ENCODE peak calls at places on chromosomes 7 and 10, in five cellular contexts. One of them, this sample, is unnamed. For H3K4me1 and H3K27me3, the result is how much of the 10 kb centered on the place peaks cover.

GRCh38 chr10:73991846-73992245 is 6.1 kb upstream of the VCL start:
- DNase-seq in upper lobe of left lung: peak
- DNase-seq in RWPE2: no peak
- DNase-seq in neural progenitor cell: no peak
- DNase-seq in neuronal stem cell: no peak
- DNase-seq in this sample: no peak

GRCh38 chr7:15854841-15855576 is 168.5 kb upstream of the MEOX2 start:
- DNase-seq in upper lobe of left lung: no peak
- DNase-seq in RWPE2: no peak
- DNase-seq in neural progenitor cell: no peak
- DNase-seq in neuronal stem cell: no peak
- DNase-seq in this sample: no peak

GRCh38 chr7:47649901-47650300 is 68.0 kb upstream of the TNS3 start:
- DNase-seq in upper lobe of left lung: no peak
- DNase-seq in RWPE2: no peak
- DNase-seq in neural progenitor cell: no peak
- DNase-seq in neuronal stem cell: no peak
- DNase-seq in this sample: no peak

GRCh38 chr7:72196176-72196575 is 216.0 kb downstream of the CALN1 start:
- DNase-seq in upper lobe of left lung: no peak
- DNase-seq in RWPE2: no peak
- DNase-seq in neural progenitor cell: no peak
- DNase-seq in neuronal stem cell: no peak
- DNase-seq in this sample: no peak

GRCh38 chr10:71312840-71313789 is 5.9 kb upstream of the SLC29A3 start:
- DNase-seq in upper lobe of left lung: no peak
- DNase-seq in RWPE2: no peak
- DNase-seq in neural progenitor cell: no peak
- DNase-seq in neuronal stem cell: no peak
- DNase-seq in this sample: peak

GRCh38 chr7:154598864-154599263 is 404.1 kb downstream of the PAXIP1 start:
- DNase-seq in upper lobe of left lung: no peak
- DNase-seq in RWPE2: no peak
- DNase-seq in neural progenitor cell: no peak
- DNase-seq in neuronal stem cell: no peak
- DNase-seq in this sample: no peak

GRCh38 chr7:77770316-77770715 is 27.9 kb downstream of the TMEM60 start:
- DNase-seq in upper lobe of left lung: no peak
- DNase-seq in RWPE2: no peak
- DNase-seq in neural progenitor cell: no peak
- DNase-seq in neuronal stem cell: no peak
- DNase-seq in this sample: no peak

GRCh38 chr7:30909431-30909830 is 2.2 kb upstream of the AQP1 start:
- DNase-seq in upper lobe of left lung: peak
- DNase-seq in RWPE2: no peak
- DNase-seq in neural progenitor cell: no peak
- DNase-seq in neuronal stem cell: no peak
- DNase-seq in this sample: no peak

GRCh38 chr10:129951841-129952240 is 12.2 kb downstream of the EBF3 start:
- DNase-seq in upper lobe of left lung: no peak
- DNase-seq in RWPE2: no peak
- DNase-seq in neural progenitor cell: no peak
- DNase-seq in neuronal stem cell: no peak
- DNase-seq in this sample: no peak

GRCh38 chr7:105478606-105479005 is 43.5 kb downstream of the PUS7 start:
- DNase-seq in upper lobe of left lung: no peak
- DNase-seq in RWPE2: no peak
- DNase-seq in neural progenitor cell: no peak
- DNase-seq in neuronal stem cell: no peak
- DNase-seq in this sample: no peak

GRCh38 chr10:79159141-79159619 is 90.4 kb downstream of the ZMIZ1 start:
- DNase-seq in upper lobe of left lung: no peak
- DNase-seq in RWPE2: no peak
- DNase-seq in neural progenitor cell: no peak
- DNase-seq in neuronal stem cell: no peak
- DNase-seq in this sample: no peak

GRCh38 chr10:20616918-20617801 is 280.0 kb downstream of the NEBL start:
- DNase-seq in upper lobe of left lung: no peak
- DNase-seq in RWPE2: no peak
- DNase-seq in neural progenitor cell: no peak
- DNase-seq in neuronal stem cell: no peak
- DNase-seq in this sample: no peak

GRCh38 chr10:131738396-131738735 is 162.4 kb upstream of the PPP2R2D start:
- DNase-seq in upper lobe of left lung: no peak
- DNase-seq in RWPE2: peak
- DNase-seq in neural progenitor cell: peak
- DNase-seq in neuronal stem cell: no peak
- DNase-seq in this sample: no peak

GRCh38 chr7:107180378-107180777 is 11.6 kb downstream of the HBP1 start:
- DNase-seq in upper lobe of left lung: peak
- DNase-seq in RWPE2: no peak
- DNase-seq in neural progenitor cell: no peak
- DNase-seq in neuronal stem cell: no peak
- DNase-seq in this sample: peak

GRCh38 chr10:90605506-90605905 is 252.3 kb downstream of the HTR7 start:
- DNase-seq in upper lobe of left lung: no peak
- DNase-seq in RWPE2: no peak
- DNase-seq in neural progenitor cell: no peak
- DNase-seq in neuronal stem cell: no peak
- DNase-seq in this sample: no peak

GRCh38 chr10:98318861-98319260 is 50.9 kb upstream of the LOXL4 start:
- DNase-seq in upper lobe of left lung: no peak
- DNase-seq in RWPE2: no peak
- DNase-seq in neural progenitor cell: no peak
- DNase-seq in neuronal stem cell: no peak
- DNase-seq in this sample: no peak

GRCh38 chr10:29608062-29608461 is 26.7 kb downstream of the SVIL start:
- DNase-seq in upper lobe of left lung: no peak
- DNase-seq in RWPE2: no peak
- DNase-seq in neural progenitor cell: no peak
- DNase-seq in neuronal stem cell: no peak
- DNase-seq in this sample: no peak

GRCh38 chr7:44764665-44765578 is 16.3 kb downstream of the ZMIZ2 start:
- DNase-seq in upper lobe of left lung: no peak
- DNase-seq in RWPE2: no peak
- DNase-seq in neural progenitor cell: no peak
- DNase-seq in neuronal stem cell: no peak
- DNase-seq in this sample: no peak

GRCh38 chr10:75358835-75359421 is 42.6 kb downstream of the ZNF503 start:
- DNase-seq in upper lobe of left lung: no peak
- DNase-seq in RWPE2: peak
- DNase-seq in neural progenitor cell: no peak
- DNase-seq in neuronal stem cell: no peak
- DNase-seq in this sample: peak

GRCh38 chr7:133936074-133936473 is 191.1 kb upstream of the LRGUK start:
- DNase-seq in upper lobe of left lung: no peak
- DNase-seq in RWPE2: no peak
- DNase-seq in neural progenitor cell: no peak
- DNase-seq in neuronal stem cell: no peak
- DNase-seq in this sample: no peak

GRCh38 chr10:24556746-24557742 is 166.6 kb downstream of the ARHGAP21 start:
- DNase-seq in upper lobe of left lung: no peak
- DNase-seq in RWPE2: no peak
- DNase-seq in neural progenitor cell: peak
- DNase-seq in neuronal stem cell: peak
- DNase-seq in this sample: peak

GRCh38 chr10:46069771-46070463 is 23.8 kb upstream of the MSMB start:
- DNase-seq in upper lobe of left lung: no peak
- DNase-seq in RWPE2: no peak
- DNase-seq in neural progenitor cell: no peak
- DNase-seq in neuronal stem cell: no peak
- DNase-seq in this sample: no peak

GRCh38 chr7:142508251-142508650 is 241.0 kb upstream of the PRSS1 start:
- DNase-seq in upper lobe of left lung: no peak
- DNase-seq in RWPE2: no peak
- DNase-seq in neural progenitor cell: no peak
- DNase-seq in neuronal stem cell: no peak
- DNase-seq in this sample: no peak

GRCh38 chr10:17872191-17873091 is 63.3 kb downstream of the MRC1 start:
- DNase-seq in upper lobe of left lung: no peak
- DNase-seq in RWPE2: no peak
- DNase-seq in neural progenitor cell: peak
- DNase-seq in neuronal stem cell: peak
- DNase-seq in this sample: peak

GRCh38 chr10:7635431-7636125 is 31.2 kb downstream of the ITIH5 start:
- DNase-seq in upper lobe of left lung: no peak
- DNase-seq in RWPE2: no peak
- DNase-seq in neural progenitor cell: peak
- DNase-seq in neuronal stem cell: peak
- DNase-seq in this sample: no peak

GRCh38 chr7:155440018-155440410 is 17.9 kb upstream of the EN2 start:
- DNase-seq in upper lobe of left lung: no peak
- DNase-seq in RWPE2: no peak
- DNase-seq in neural progenitor cell: no peak
- DNase-seq in neuronal stem cell: no peak
- DNase-seq in this sample: no peak

GRCh38 chr10:43255644-43256431 is 11.0 kb downstream of the RASGEF1A start:
- DNase-seq in upper lobe of left lung: no peak
- DNase-seq in RWPE2: peak
- DNase-seq in neural progenitor cell: peak
- DNase-seq in neuronal stem cell: no peak
- DNase-seq in this sample: peak

GRCh38 chr7:4745971-4746919 is 29.2 kb upstream of the AP5Z1 start:
- DNase-seq in upper lobe of left lung: peak
- DNase-seq in RWPE2: no peak
- DNase-seq in neural progenitor cell: no peak
- DNase-seq in neuronal stem cell: no peak
- DNase-seq in this sample: peak

DNA sequence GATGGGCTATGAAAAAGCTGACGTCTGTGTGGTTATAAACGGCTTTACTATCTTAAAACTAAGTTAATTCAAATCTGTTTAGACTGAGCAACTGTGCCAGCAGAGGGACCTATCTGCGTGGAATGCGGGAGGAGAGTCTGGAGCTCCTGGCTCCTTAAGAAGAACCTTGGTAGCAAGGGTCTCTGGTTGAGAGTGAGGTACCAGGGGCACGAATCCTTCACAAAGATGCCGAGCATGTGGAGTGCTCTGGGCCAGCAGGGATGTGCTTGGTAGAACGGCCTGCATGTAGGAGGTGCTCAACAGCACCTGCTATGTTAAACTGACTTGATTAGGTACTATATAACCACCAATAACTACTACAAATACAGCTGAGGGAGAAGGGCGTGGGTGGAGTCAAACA is 102.6 kb downstream of the VIPR2 start:
- DNase-seq in upper lobe of left lung: no peak
- DNase-seq in RWPE2: no peak
- DNase-seq in neural progenitor cell: no peak
- DNase-seq in neuronal stem cell: no peak
- DNase-seq in this sample: no peak
- H3K4me1 ChIP-seq in upper lobe of left lung: under half
- H3K4me1 ChIP-seq in RWPE2: under half
- H3K4me1 ChIP-seq in neural progenitor cell: under half
- H3K4me1 ChIP-seq in neuronal stem cell: under half
- H3K4me1 ChIP-seq in this sample: under half

DNA sequence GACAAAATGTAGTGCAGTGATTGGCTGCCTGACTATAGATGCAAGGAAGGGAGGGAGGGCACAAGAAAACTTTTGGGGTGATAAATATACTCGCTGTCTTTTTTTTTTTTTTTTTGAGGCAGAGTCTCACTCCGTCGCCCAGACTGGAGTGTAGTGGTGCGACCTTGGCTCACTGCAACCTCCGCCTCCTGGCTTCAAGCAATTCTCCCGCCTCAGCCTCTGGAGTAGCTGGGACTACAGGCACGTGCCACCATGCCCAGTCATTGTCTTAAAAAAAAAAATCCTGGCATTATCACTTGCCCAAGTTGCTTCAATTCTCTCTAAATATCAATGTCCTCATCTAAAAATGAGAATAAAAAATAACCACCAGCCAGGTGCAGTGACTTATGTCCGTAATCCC is 7.6 kb upstream of the FZD9 start:
- DNase-seq in upper lobe of left lung: no peak
- DNase-seq in RWPE2: no peak
- DNase-seq in neural progenitor cell: no peak
- DNase-seq in neuronal stem cell: no peak
- DNase-seq in this sample: no peak
- H3K27me3 ChIP-seq in upper lobe of left lung: under half
- H3K27me3 ChIP-seq in RWPE2: under half
- H3K27me3 ChIP-seq in neural progenitor cell: under half
- H3K27me3 ChIP-seq in neuronal stem cell: under half
- H3K27me3 ChIP-seq in this sample: under half

GRCh38 chr10:15252396-15252795 is 83.9 kb upstream of the NMT2 start:
- DNase-seq in upper lobe of left lung: no peak
- DNase-seq in RWPE2: no peak
- DNase-seq in neural progenitor cell: no peak
- DNase-seq in neuronal stem cell: no peak
- DNase-seq in this sample: no peak

GRCh38 chr10:15255961-15256360 is 87.5 kb upstream of the NMT2 start:
- DNase-seq in upper lobe of left lung: no peak
- DNase-seq in RWPE2: no peak
- DNase-seq in neural progenitor cell: no peak
- DNase-seq in neuronal stem cell: no peak
- DNase-seq in this sample: no peak

GRCh38 chr10:15251791-15252380 is 83.4 kb upstream of the NMT2 start:
- DNase-seq in upper lobe of left lung: no peak
- DNase-seq in RWPE2: no peak
- DNase-seq in neural progenitor cell: no peak
- DNase-seq in neuronal stem cell: no peak
- DNase-seq in this sample: no peak

GRCh38 chr10:15253951-15254807 is 85.7 kb upstream of the NMT2 start:
- DNase-seq in upper lobe of left lung: no peak
- DNase-seq in RWPE2: no peak
- DNase-seq in neural progenitor cell: no peak
- DNase-seq in neuronal stem cell: no peak
- DNase-seq in this sample: no peak

DNA sequence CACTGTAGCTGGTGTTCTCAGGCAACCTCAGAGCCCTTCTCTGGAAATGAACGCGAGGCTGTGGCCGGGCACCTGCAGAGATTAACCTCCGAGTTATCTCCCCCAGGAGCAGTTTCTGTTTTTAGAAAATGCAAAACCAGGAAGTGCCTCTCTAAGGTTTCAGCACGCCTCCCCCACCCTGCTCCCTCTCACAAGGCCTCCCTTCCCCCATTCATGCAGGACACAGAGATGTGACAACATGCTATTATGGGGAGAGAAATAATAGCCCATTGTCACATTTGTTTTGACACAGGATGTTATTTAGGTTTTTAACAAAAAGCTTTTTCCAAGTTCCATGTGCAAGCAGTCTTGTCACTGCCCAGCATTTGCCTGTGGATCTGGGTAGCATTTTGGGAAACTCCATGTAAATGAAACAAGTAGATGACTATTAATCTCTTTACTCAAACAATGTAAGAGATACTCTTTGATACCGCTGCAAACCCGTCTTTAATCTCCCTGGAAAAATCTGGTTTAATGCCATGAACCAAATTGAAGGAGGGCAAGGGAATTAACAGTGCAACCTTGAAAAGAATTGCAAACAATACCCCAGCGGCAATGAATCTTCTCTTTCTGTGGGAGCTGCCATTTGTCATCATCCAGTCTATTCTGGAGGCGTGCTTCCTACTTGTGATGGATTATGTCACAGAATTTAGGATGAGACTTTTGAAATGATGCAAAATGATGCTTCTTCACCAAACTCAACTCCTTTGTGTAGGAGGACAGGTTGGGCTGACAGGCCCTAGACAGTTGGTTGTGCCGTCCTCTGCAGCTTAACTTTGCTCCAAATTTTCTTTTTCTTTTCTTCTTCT is 86.5 kb upstream of the NMT2 start:
- DNase-seq in upper lobe of left lung: no peak
- DNase-seq in RWPE2: no peak
- DNase-seq in neural progenitor cell: no peak
- DNase-seq in neuronal stem cell: no peak
- DNase-seq in this sample: no peak
- H3K4me3 ChIP-seq in upper lobe of left lung: peak
- H3K4me3 ChIP-seq in RWPE2: no peak
- H3K4me3 ChIP-seq in neural progenitor cell: no peak
- H3K4me3 ChIP-seq in neuronal stem cell: no peak
- H3K4me3 ChIP-seq in this sample: no peak

GRCh38 chr10:34759161-34759836 is 55.8 kb downstream of the PARD3 start:
- DNase-seq in upper lobe of left lung: no peak
- DNase-seq in RWPE2: no peak
- DNase-seq in neural progenitor cell: no peak
- DNase-seq in neuronal stem cell: no peak
- DNase-seq in this sample: no peak
- H3K4me1 ChIP-seq in upper lobe of left lung: under half
- H3K4me1 ChIP-seq in RWPE2: under half
- H3K4me1 ChIP-seq in neural progenitor cell: under half
- H3K4me1 ChIP-seq in neuronal stem cell: under half
- H3K4me1 ChIP-seq in this sample: under half

This sample was measured in adipocyte.